ENCODE peak calls at places on chromosomes 3 and 15, in ten cellular contexts. L, Y, A, T, J, E, W, R, S and H are unnamed samples. For H3K36me3, the result is how much of the 10 kb centered on the place peaks cover.

GRCh38 chr15:61857169-61857829 is 202.9 kb downstream of the VPS13C start:
- DNase-seq in Y (no peak), T (no peak), J (no peak), E (no peak), L (no peak), W (no peak), R (no peak), S (no peak), A (no peak), H (no peak)

GRCh38 chr3:68931406-68932149 is 769 bp downstream of the TAFA4 start:
- DNase-seq in A (no peak), S (no peak), Y (peak), L (no peak), E (no peak), R (no peak), T (no peak), W (no peak), J (no peak), H (no peak)

GRCh38 chr3:124887177-124887995 is at the start of gene ITGB5:
- DNase-seq in E (peak), T (peak), W (peak), L (peak), Y (peak), A (peak), R (peak), J (no peak), S (no peak), H (no peak)

GRCh38 chr15:69812881-69813280 is 284.8 kb downstream of the TLE3 start:
- DNase-seq in W (no peak), S (no peak), R (no peak), L (no peak), J (no peak), Y (no peak), T (no peak), E (no peak), A (peak), H (no peak)

GRCh38 chr3:79202471-79203143 is 565.2 kb downstream of the ROBO1 start:
- DNase-seq in R (no peak), E (no peak), Y (no peak), T (no peak), L (no peak), J (no peak), W (no peak), S (no peak), A (no peak), H (no peak)

GRCh38 chr3:127827808-127828207 is 5.5 kb upstream of the MGLL start:
- DNase-seq in E (no peak), J (no peak), S (no peak), L (no peak), W (no peak), Y (no peak), R (no peak), A (no peak), T (no peak), H (no peak)

GRCh38 chr15:80550219-80550909 is 144.7 kb upstream of the ABHD17C start:
- DNase-seq in W (no peak), Y (peak), S (no peak), J (peak), L (peak), E (no peak), T (no peak), A (no peak), R (no peak), H (peak)

GRCh38 chr3:127073931-127074820 is 91.3 kb downstream of the PLXNA1 start:
- DNase-seq in W (no peak), J (no peak), T (peak), S (no peak), Y (no peak), E (peak), L (no peak), A (no peak), R (no peak), H (peak)

GRCh38 chr15:60583194-60583593 is 104.3 kb upstream of the ICE2 start:
- DNase-seq in A (no peak), S (no peak), Y (no peak), L (no peak), W (no peak), J (no peak), E (no peak), R (no peak), T (no peak), H (no peak)

GRCh38 chr3:66000506-66000905 is 38.2 kb downstream of the MAGI1 start:
- DNase-seq in E (no peak), T (no peak), Y (no peak), W (no peak), A (no peak), R (no peak), L (no peak), S (no peak), J (no peak), H (no peak)

GRCh38 chr3:188202358-188203138 is 48.6 kb downstream of the LPP start:
- DNase-seq in T (no peak), W (peak), R (no peak), L (no peak), S (no peak), Y (no peak), A (peak), J (no peak), E (no peak), H (no peak)

DNA sequence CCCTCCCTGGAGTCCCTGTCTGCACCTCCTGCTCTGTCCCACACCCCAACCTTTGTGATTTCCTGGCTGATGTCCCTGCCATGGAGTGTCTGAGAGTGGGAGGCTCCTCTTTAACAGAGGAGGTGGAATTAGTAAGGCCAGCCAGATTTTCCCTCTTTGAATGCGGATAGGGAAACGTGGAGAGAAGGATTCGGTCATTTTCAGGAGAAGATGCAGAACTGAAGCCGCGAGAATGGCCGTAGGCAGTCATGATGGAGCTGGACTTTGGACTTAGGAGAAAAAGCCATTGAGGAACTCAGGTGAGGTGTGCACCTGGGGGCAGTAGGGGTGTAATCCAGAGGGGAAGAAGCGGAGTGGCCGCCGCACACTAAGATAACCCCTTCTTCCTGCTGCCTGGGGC is 138.1 kb upstream of the ATP10A start:
- DNase-seq in T (no peak), A (no peak), J (no peak), S (no peak), E (no peak), W (no peak), L (peak), Y (no peak), R (no peak), H (no peak)
- H3K36me3 ChIP-seq in T (under half), A (under half), J (under half), S (under half), E (under half), W (under half), L (under half), Y (under half), R (under half), H (under half)

GRCh38 chr3:173396191-173397041 is 1.1 kb upstream of the NLGN1 start:
- DNase-seq in Y (peak), J (no peak), T (no peak), E (no peak), L (no peak), R (no peak), S (no peak), W (peak), A (no peak), H (no peak)
- H3K4me3 ChIP-seq in Y (peak), J (no peak), T (peak), E (peak), L (peak), R (peak), S (peak), W (peak), A (peak), H (peak)

GRCh38 chr3:47678446-47679338 is 100.0 kb upstream of the CSPG5 start:
- DNase-seq in W (no peak), L (no peak), S (no peak), Y (no peak), E (no peak), T (no peak), R (no peak), A (no peak), J (no peak), H (no peak)

GRCh38 chr3:47685037-47685436 is 96.7 kb downstream of the SMARCC1 start:
- DNase-seq in J (no peak), R (no peak), E (no peak), S (no peak), L (no peak), W (no peak), A (no peak), T (no peak), Y (no peak), H (peak)

GRCh38 chr3:47681016-47681415 is 100.7 kb downstream of the SMARCC1 start:
- DNase-seq in T (no peak), W (no peak), E (no peak), R (no peak), A (no peak), L (no peak), S (no peak), J (no peak), Y (no peak), H (no peak)
- H3K36me3 ChIP-seq in T (half or more), W (under half), E (half or more), R (half or more), A (under half), L (under half), S (under half), J (under half), Y (half or more), H (under half)

DNA sequence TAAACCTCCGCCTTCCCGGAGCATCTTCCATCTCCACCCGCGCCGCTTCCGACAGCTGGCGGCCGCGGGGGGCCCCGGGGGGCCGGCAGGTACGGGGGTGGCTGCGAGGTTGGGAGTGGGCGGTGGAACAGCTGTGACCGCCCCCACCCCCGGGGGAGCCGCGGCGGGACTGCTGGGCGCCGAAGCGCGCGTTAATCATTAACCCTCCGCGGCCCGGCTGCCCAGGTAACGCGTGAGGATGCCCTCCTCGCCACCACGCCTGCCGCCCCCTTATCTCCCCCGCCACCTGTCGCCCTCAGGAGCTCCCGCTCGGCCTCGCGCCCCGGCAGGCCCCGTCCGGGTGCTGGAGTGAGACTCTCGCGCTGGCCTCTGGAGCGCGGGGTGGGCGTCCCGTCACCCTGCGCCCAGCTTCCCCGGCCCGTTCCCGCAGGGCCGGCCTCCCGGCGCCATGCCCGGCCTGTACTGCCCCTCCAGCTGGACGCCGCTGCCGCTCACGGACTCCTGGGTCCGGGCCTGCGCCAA is 757 bp downstream of the VWA5B2 start:
- DNase-seq in E (no peak), R (no peak), L (no peak), J (no peak), W (peak), S (no peak), A (no peak), T (no peak), Y (peak), H (no peak)
- H3K4me3 ChIP-seq in E (peak), R (peak), L (no peak), J (peak), W (peak), S (peak), A (peak), T (peak), Y (peak), H (peak)

GRCh38 chr3:196064006-196064405 is 17.9 kb downstream of the TFRC start:
- DNase-seq in R (no peak), S (no peak), J (no peak), W (no peak), Y (no peak), L (no peak), A (no peak), T (no peak), E (no peak), H (no peak)

GRCh38 chr3:196060834-196061233 is 21.1 kb downstream of the TFRC start:
- DNase-seq in T (no peak), E (no peak), L (no peak), S (no peak), J (no peak), R (no peak), W (no peak), A (no peak), Y (no peak), H (no peak)

GRCh38 chr3:196067439-196067838 is 14.5 kb downstream of the TFRC start:
- DNase-seq in T (no peak), A (no peak), L (no peak), R (no peak), S (no peak), J (no peak), E (no peak), Y (no peak), W (no peak), H (no peak)

GRCh38 chr3:196063049-196063448 is 18.8 kb downstream of the TFRC start:
- DNase-seq in J (no peak), E (no peak), R (no peak), W (no peak), L (no peak), T (no peak), S (no peak), A (no peak), Y (no peak), H (no peak)

DNA sequence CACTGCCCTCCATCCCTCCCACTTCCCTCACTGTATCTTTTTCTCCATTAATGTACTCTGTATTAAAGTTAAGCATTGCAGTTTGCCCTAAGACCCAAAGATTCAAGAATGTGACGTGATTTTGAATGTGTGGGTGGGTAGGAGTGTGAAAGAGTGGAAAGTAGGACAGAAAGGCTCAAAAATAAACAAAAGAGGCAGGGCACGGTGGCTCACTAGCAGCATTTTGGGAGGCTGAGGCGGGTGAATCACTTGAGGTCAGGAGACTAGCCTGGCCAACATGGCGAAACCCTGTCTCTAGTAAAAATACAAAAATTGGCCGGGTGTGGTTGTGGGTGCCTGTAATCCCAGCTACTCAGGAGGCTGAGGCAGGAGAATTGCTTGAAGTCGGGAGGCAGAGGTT is 18.4 kb downstream of the TFRC start:
- DNase-seq in R (peak), A (no peak), E (no peak), J (no peak), T (no peak), S (no peak), L (no peak), Y (no peak), W (no peak), H (no peak)
- H3K36me3 ChIP-seq in R (half or more), A (half or more), E (half or more), J (under half), T (half or more), S (half or more), L (half or more), Y (half or more), W (half or more), H (under half)